ENCODE peak calls at places on chromosomes 5 and 9, in four cellular contexts. W is neural progenitor cell, B is breast epithelium, H is coronary artery. D is an unnamed sample.

GRCh38 chr5:1516615-1517601 is 6.9 kb downstream of the LPCAT1 start:
- DNase-seq in W (no peak), B (peak), H (peak), D (peak)

GRCh38 chr5:147805030-147805454 is 22.5 kb upstream of the JAKMIP2 start:
- DNase-seq in W (no peak), B (no peak), H (no peak), D (no peak)

GRCh38 chr5:143435207-143435657 is 31.7 kb upstream of the NR3C1 start:
- DNase-seq in W (no peak), B (no peak), H (no peak), D (no peak)

GRCh38 chr5:144598451-144599068 is 427.9 kb downstream of the KCTD16 start:
- DNase-seq in W (peak), B (no peak), H (no peak), D (no peak)

GRCh38 chr5:44795496-44795895 is 13.3 kb upstream of the MRPS30 start:
- DNase-seq in W (no peak), B (no peak), H (no peak), D (no peak)

GRCh38 chr9:117757566-117757965 is 53.4 kb downstream of the TLR4 start:
- DNase-seq in W (peak), B (no peak), H (no peak), D (no peak)

GRCh38 chr5:14627270-14627669 is 37.2 kb upstream of the OTULIN start:
- DNase-seq in W (no peak), B (no peak), H (no peak), D (no peak)

GRCh38 chr5:138597660-138598400 is 22.6 kb upstream of the HSPA9 start:
- DNase-seq in W (no peak), B (no peak), H (no peak), D (no peak)

GRCh38 chr9:112861638-112862555 is 28.8 kb downstream of the SLC46A2 start:
- DNase-seq in W (no peak), B (no peak), H (no peak), D (no peak)

GRCh38 chr5:87169300-87169991 is 98.2 kb upstream of the RASA1 start:
- DNase-seq in W (no peak), B (no peak), H (no peak), D (no peak)

GRCh38 chr9:127809002-127809561 is 6.4 kb downstream of the FPGS start:
- DNase-seq in W (no peak), B (no peak), H (no peak), D (no peak)

GRCh38 chr9:30688801-30689200 is 1695.6 kb upstream of the ACO1 start:
- DNase-seq in W (no peak), B (no peak), H (no peak), D (no peak)

GRCh38 chr5:90632799-90633198 is 74.2 kb downstream of the ADGRV1 start:
- DNase-seq in W (peak), B (no peak), H (no peak), D (no peak)

GRCh38 chr5:176389114-176389768 is 690 bp downstream of the HIGD2A start:
- DNase-seq in W (no peak), B (no peak), H (no peak), D (no peak)

GRCh38 chr9:91047529-91047928 is 245.9 kb downstream of the SYK start:
- DNase-seq in W (no peak), B (no peak), H (no peak), D (no peak)

GRCh38 chr9:92432350-92432749 is 8.1 kb upstream of the OMD start:
- DNase-seq in W (no peak), B (no peak), H (no peak), D (no peak)

GRCh38 chr9:79700607-79701330 is 129.0 kb downstream of the TLE4 start:
- DNase-seq in W (no peak), B (no peak), H (no peak), D (no peak)

GRCh38 chr9:14547245-14548060 is 145.8 kb downstream of the ZDHHC21 start:
- DNase-seq in W (peak), B (no peak), H (no peak), D (no peak)
- TF ChIP-seq CTCF in W (peak), B (no peak), H (no peak), D (no peak)

DNA sequence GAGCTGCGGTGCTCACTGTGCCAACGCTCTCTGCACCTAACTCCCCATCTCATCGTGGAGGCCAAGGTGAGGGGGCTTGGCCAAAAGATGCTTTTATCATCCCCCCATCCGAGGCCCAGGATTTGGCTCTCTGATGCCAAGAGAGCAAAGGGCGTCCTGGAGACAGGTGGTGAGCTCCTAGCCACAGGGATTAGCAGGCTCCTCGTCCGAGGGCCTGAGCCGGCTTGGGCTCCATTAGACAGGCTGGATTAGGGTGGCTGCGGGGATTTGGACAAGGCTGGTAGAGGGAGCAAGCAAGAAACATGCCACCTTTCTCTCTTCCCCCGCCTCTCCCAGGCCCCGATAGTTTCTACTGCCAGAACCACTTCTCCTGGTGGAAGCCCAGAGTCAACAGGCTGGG is 1.0 kb upstream of the GRM6 start:
- DNase-seq in W (peak), B (no peak), H (no peak), D (no peak)
- TF ChIP-seq CTCF in W (no peak), B (no peak), H (no peak), D (no peak)

GRCh38 chr5:180673371-180674252 is 24.2 kb upstream of the FLT4 start:
- DNase-seq in W (peak), B (no peak), H (no peak), D (no peak)
- TF ChIP-seq CTCF in W (peak), B (no peak), H (no peak), D (no peak)

GRCh38 chr9:22217254-22217653 is 208.1 kb upstream of the CDKN2B start:
- DNase-seq in W (no peak), B (no peak), H (no peak), D (no peak)

GRCh38 chr9:22216730-22217160 is 207.6 kb upstream of the CDKN2B start:
- DNase-seq in W (no peak), B (no peak), H (no peak), D (no peak)

GRCh38 chr9:22214021-22214420 is 204.9 kb upstream of the CDKN2B start:
- DNase-seq in W (no peak), B (no peak), H (no peak), D (no peak)

GRCh38 chr9:22214497-22215031 is 205.5 kb upstream of the CDKN2B start:
- DNase-seq in W (no peak), B (no peak), H (no peak), D (no peak)

DNA sequence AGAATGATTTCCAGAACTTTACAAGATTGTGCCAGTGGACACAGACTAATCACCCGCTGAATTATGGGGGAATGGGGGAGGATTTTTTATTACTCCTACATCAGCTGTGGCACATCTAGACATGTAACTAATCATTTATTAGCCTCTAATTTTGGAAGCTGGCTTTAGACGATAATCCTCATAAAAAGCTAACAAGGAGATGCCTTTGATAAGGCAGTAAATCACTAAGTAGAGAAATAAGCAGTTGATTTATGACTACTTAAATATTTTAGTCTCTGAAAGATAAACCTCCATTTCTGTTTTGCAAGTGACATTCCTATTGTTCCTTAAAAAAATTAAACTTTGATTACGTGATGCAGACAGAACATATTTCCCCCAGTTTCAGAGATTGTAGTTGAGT is 206.4 kb upstream of the CDKN2B start:
- DNase-seq in W (no peak), B (no peak), H (no peak), D (no peak)
- TF ChIP-seq CTCF in W (no peak), B (no peak), H (no peak), D (no peak)

D was measured in omental fat pad.